ENCODE peak calls at places on chromosomes 16 and 17, in seven cellular contexts. One of them, this sample, is unnamed. For H3K4me1, the result is how much of the 10 kb centered on the place peaks cover.

GRCh38 chr17:46795379-46795952 is 23.0 kb downstream of the WNT3 start:
- DNase-seq in CD8-positive, alpha-beta T cell: no peak
- DNase-seq in heart left ventricle: no peak
- DNase-seq in mucosa of descending colon: no peak
- DNase-seq in lower lobe of right lung: no peak
- DNase-seq in MM.1S: no peak
- DNase-seq in psoas muscle: no peak
- DNase-seq in this sample: no peak

GRCh38 chr17:48647103-48647963 is 21.2 kb upstream of the HOXB9 start:
- DNase-seq in CD8-positive, alpha-beta T cell: no peak
- DNase-seq in heart left ventricle: no peak
- DNase-seq in mucosa of descending colon: peak
- DNase-seq in lower lobe of right lung: no peak
- DNase-seq in MM.1S: peak
- DNase-seq in psoas muscle: no peak
- DNase-seq in this sample: no peak

GRCh38 chr16:77585379-77585778 is 136.9 kb upstream of the NUDT7 start:
- DNase-seq in CD8-positive, alpha-beta T cell: no peak
- DNase-seq in heart left ventricle: no peak
- DNase-seq in mucosa of descending colon: no peak
- DNase-seq in lower lobe of right lung: no peak
- DNase-seq in MM.1S: no peak
- DNase-seq in psoas muscle: no peak
- DNase-seq in this sample: no peak

GRCh38 chr16:57859331-57859730 is 57.0 kb upstream of the KIFC3 start:
- DNase-seq in CD8-positive, alpha-beta T cell: no peak
- DNase-seq in heart left ventricle: no peak
- DNase-seq in mucosa of descending colon: no peak
- DNase-seq in lower lobe of right lung: no peak
- DNase-seq in MM.1S: no peak
- DNase-seq in psoas muscle: no peak
- DNase-seq in this sample: no peak

GRCh38 chr16:51815527-51815926 is 664.5 kb upstream of the SALL1 start:
- DNase-seq in CD8-positive, alpha-beta T cell: no peak
- DNase-seq in heart left ventricle: no peak
- DNase-seq in mucosa of descending colon: no peak
- DNase-seq in lower lobe of right lung: no peak
- DNase-seq in MM.1S: no peak
- DNase-seq in psoas muscle: no peak
- DNase-seq in this sample: no peak

GRCh38 chr16:80058236-80058635 is 457.7 kb upstream of the MAF start:
- DNase-seq in CD8-positive, alpha-beta T cell: no peak
- DNase-seq in heart left ventricle: peak
- DNase-seq in mucosa of descending colon: peak
- DNase-seq in lower lobe of right lung: no peak
- DNase-seq in MM.1S: no peak
- DNase-seq in psoas muscle: peak
- DNase-seq in this sample: no peak

GRCh38 chr16:2160915-2161551 is 5.5 kb downstream of the TRAF7 start:
- DNase-seq in CD8-positive, alpha-beta T cell: no peak
- DNase-seq in heart left ventricle: no peak
- DNase-seq in mucosa of descending colon: no peak
- DNase-seq in lower lobe of right lung: no peak
- DNase-seq in MM.1S: no peak
- DNase-seq in psoas muscle: peak
- DNase-seq in this sample: no peak

GRCh38 chr16:76387994-76388393 is 110.8 kb downstream of the CNTNAP4 start:
- DNase-seq in CD8-positive, alpha-beta T cell: no peak
- DNase-seq in heart left ventricle: no peak
- DNase-seq in mucosa of descending colon: no peak
- DNase-seq in lower lobe of right lung: no peak
- DNase-seq in MM.1S: no peak
- DNase-seq in psoas muscle: no peak
- DNase-seq in this sample: no peak

GRCh38 chr17:29764748-29765147 is 142.0 kb upstream of the CORO6 start:
- DNase-seq in CD8-positive, alpha-beta T cell: no peak
- DNase-seq in heart left ventricle: no peak
- DNase-seq in mucosa of descending colon: no peak
- DNase-seq in lower lobe of right lung: no peak
- DNase-seq in MM.1S: no peak
- DNase-seq in psoas muscle: no peak
- DNase-seq in this sample: no peak

GRCh38 chr16:84198401-84198800 is 7.4 kb downstream of the ADAD2 start:
- DNase-seq in CD8-positive, alpha-beta T cell: no peak
- DNase-seq in heart left ventricle: no peak
- DNase-seq in mucosa of descending colon: no peak
- DNase-seq in lower lobe of right lung: no peak
- DNase-seq in MM.1S: no peak
- DNase-seq in psoas muscle: no peak
- DNase-seq in this sample: no peak

GRCh38 chr17:63279498-63280230 is 166.4 kb downstream of the CYB561 start:
- DNase-seq in CD8-positive, alpha-beta T cell: no peak
- DNase-seq in heart left ventricle: no peak
- DNase-seq in mucosa of descending colon: no peak
- DNase-seq in lower lobe of right lung: no peak
- DNase-seq in MM.1S: no peak
- DNase-seq in psoas muscle: no peak
- DNase-seq in this sample: no peak

GRCh38 chr17:73378974-73379470 is 67.2 kb upstream of the CDC42EP4 start:
- DNase-seq in CD8-positive, alpha-beta T cell: no peak
- DNase-seq in heart left ventricle: no peak
- DNase-seq in mucosa of descending colon: no peak
- DNase-seq in lower lobe of right lung: no peak
- DNase-seq in MM.1S: no peak
- DNase-seq in psoas muscle: no peak
- DNase-seq in this sample: no peak

GRCh38 chr17:54172654-54173316 is 350.1 kb downstream of the KIF2B start:
- DNase-seq in CD8-positive, alpha-beta T cell: no peak
- DNase-seq in heart left ventricle: no peak
- DNase-seq in mucosa of descending colon: no peak
- DNase-seq in lower lobe of right lung: no peak
- DNase-seq in MM.1S: peak
- DNase-seq in psoas muscle: no peak
- DNase-seq in this sample: no peak
- TF ChIP-seq CTCF in CD8-positive, alpha-beta T cell: no peak
- TF ChIP-seq CTCF in heart left ventricle: peak
- TF ChIP-seq CTCF in mucosa of descending colon: no peak
- TF ChIP-seq CTCF in lower lobe of right lung: peak
- TF ChIP-seq CTCF in MM.1S: peak
- TF ChIP-seq CTCF in psoas muscle: peak
- TF ChIP-seq CTCF in this sample: no peak

GRCh38 chr17:42411905-42412679 is 11.0 kb downstream of the CAVIN1 start:
- DNase-seq in CD8-positive, alpha-beta T cell: no peak
- DNase-seq in heart left ventricle: no peak
- DNase-seq in mucosa of descending colon: no peak
- DNase-seq in lower lobe of right lung: no peak
- DNase-seq in MM.1S: no peak
- DNase-seq in psoas muscle: no peak
- DNase-seq in this sample: no peak
- H3K4me1 ChIP-seq in CD8-positive, alpha-beta T cell: under half
- H3K4me1 ChIP-seq in heart left ventricle: half or more
- H3K4me1 ChIP-seq in mucosa of descending colon: under half
- H3K4me1 ChIP-seq in lower lobe of right lung: half or more
- H3K4me1 ChIP-seq in MM.1S: under half
- H3K4me1 ChIP-seq in psoas muscle: half or more
- H3K4me1 ChIP-seq in this sample: under half

DNA sequence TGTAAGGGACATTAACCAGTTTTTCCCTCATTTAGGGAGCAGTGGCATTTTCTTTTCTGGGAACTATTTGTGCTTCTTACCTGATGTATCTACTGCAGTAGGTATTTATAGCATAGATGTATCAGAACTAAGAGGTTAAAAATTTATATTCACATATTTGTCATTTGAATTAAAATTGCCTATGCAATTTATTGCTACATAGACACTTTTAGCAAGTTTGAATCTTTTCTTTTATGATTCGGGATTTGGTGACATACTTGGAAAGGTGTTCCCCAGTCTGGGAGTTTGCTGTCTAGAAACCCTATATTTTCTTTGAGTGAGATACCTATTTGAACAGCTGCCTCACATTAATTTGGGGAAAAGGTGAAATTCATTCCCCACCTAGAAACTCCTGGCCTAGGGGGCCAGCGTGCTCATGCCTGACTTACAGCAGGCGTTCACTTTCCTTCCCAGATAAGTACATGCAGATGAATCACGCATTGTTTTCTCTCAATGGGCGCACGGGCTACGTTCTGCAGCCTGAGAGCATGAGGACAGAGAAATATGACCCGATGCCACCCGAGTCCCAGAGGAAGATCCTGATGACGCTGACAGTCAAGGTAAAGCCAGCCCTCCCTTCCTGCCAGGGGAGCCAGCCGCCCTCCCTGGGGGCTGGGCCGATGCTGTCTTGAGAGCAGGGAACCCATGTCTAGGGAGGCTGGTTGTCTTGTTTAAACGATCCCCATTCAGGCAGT is 73.8 kb downstream of the SDR42E1 start:
- DNase-seq in CD8-positive, alpha-beta T cell: no peak
- DNase-seq in heart left ventricle: no peak
- DNase-seq in mucosa of descending colon: no peak
- DNase-seq in lower lobe of right lung: no peak
- DNase-seq in MM.1S: no peak
- DNase-seq in psoas muscle: no peak
- DNase-seq in this sample: no peak
- H3K4me3 ChIP-seq in CD8-positive, alpha-beta T cell: no peak
- H3K4me3 ChIP-seq in heart left ventricle: no peak
- H3K4me3 ChIP-seq in mucosa of descending colon: no peak
- H3K4me3 ChIP-seq in lower lobe of right lung: no peak
- H3K4me3 ChIP-seq in MM.1S: no peak
- H3K4me3 ChIP-seq in psoas muscle: no peak
- H3K4me3 ChIP-seq in this sample: no peak

DNA sequence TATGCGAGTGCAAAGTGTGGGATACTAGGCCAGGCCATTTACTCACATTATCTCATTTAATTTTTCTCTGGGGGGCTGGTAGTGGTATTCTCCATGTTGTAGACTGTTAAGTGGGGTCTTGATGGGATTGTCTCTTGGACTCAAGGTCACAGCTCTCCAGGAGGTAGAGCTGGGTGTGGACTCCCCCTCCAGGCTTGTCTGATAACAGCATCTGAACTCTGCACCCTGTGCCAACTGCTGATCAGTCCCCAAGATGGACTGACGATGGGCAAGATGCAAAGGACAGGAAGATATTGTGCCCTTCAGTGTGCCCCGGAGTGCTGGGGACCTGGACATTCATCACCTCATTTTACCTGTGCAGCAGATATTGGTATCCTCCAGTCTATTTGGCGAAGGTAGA is 147.8 kb downstream of the MSI2 start:
- DNase-seq in CD8-positive, alpha-beta T cell: no peak
- DNase-seq in heart left ventricle: no peak
- DNase-seq in mucosa of descending colon: no peak
- DNase-seq in lower lobe of right lung: no peak
- DNase-seq in MM.1S: no peak
- DNase-seq in psoas muscle: no peak
- DNase-seq in this sample: no peak
- TF ChIP-seq CTCF in CD8-positive, alpha-beta T cell: no peak
- TF ChIP-seq CTCF in heart left ventricle: no peak
- TF ChIP-seq CTCF in mucosa of descending colon: no peak
- TF ChIP-seq CTCF in lower lobe of right lung: no peak
- TF ChIP-seq CTCF in MM.1S: peak
- TF ChIP-seq CTCF in psoas muscle: no peak
- TF ChIP-seq CTCF in this sample: peak

GRCh38 chr16:89304941-89305705 is 87.6 kb downstream of the ZNF778 start:
- DNase-seq in CD8-positive, alpha-beta T cell: no peak
- DNase-seq in heart left ventricle: no peak
- DNase-seq in mucosa of descending colon: peak
- DNase-seq in lower lobe of right lung: no peak
- DNase-seq in MM.1S: no peak
- DNase-seq in psoas muscle: no peak
- DNase-seq in this sample: no peak
- H3K4me1 ChIP-seq in CD8-positive, alpha-beta T cell: under half
- H3K4me1 ChIP-seq in heart left ventricle: under half
- H3K4me1 ChIP-seq in mucosa of descending colon: under half
- H3K4me1 ChIP-seq in lower lobe of right lung: under half
- H3K4me1 ChIP-seq in MM.1S: under half
- H3K4me1 ChIP-seq in psoas muscle: under half
- H3K4me1 ChIP-seq in this sample: under half

DNA sequence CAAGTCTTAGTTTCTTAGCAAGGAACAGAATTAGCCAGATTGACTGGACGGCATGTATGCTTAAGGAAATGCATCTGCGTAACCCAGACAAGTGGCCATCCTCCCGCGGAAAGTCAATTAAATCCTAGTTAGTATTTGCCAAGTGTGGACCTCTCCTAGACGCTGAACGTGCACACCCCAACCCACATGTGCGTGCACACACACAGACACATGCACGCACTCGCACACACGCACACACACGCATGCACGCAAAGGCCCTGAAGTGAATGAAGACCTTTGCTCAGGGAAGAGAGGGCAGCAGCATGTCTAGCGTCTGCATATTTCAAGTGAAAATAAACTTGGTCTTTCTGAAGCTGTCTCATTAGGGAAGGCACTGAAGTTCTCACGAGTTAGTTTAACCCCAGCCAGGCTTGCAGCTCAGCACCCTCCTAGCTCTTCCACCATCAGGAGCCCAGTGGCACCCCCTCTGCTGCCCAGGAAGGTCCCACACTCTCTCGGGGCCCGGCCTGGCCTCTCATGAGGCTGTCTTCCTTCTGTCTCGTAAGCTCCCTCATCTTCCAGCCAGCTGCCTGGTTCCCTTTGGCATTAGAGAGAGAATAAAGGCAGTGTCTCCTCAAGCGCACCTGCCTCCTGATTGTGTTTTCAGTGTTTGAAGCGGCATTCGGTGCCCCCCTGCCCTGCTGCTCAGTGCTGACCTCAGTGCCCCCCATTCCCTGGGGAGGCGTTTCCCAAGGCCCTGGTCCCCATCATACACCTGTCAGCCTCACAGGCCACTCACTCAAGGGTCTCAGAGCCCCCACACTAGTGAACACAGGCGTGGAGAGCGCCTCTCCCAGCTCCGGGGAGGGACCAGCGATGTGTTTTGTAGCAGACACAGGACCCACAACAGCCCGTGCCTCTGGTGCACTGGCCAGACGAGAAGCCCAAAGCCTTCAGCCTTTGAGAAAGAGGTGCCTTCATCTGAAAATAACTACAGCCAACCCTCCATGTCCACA is 52.2 kb upstream of the CHMP6 start:
- DNase-seq in CD8-positive, alpha-beta T cell: no peak
- DNase-seq in heart left ventricle: no peak
- DNase-seq in mucosa of descending colon: no peak
- DNase-seq in lower lobe of right lung: no peak
- DNase-seq in MM.1S: no peak
- DNase-seq in psoas muscle: peak
- DNase-seq in this sample: no peak
- H3K4me3 ChIP-seq in CD8-positive, alpha-beta T cell: no peak
- H3K4me3 ChIP-seq in heart left ventricle: no peak
- H3K4me3 ChIP-seq in mucosa of descending colon: no peak
- H3K4me3 ChIP-seq in lower lobe of right lung: no peak
- H3K4me3 ChIP-seq in MM.1S: no peak
- H3K4me3 ChIP-seq in psoas muscle: no peak
- H3K4me3 ChIP-seq in this sample: no peak

GRCh38 chr16:69814078-69814477 is 51.9 kb downstream of the WWP2 start:
- DNase-seq in CD8-positive, alpha-beta T cell: no peak
- DNase-seq in heart left ventricle: no peak
- DNase-seq in mucosa of descending colon: no peak
- DNase-seq in lower lobe of right lung: no peak
- DNase-seq in MM.1S: no peak
- DNase-seq in psoas muscle: no peak
- DNase-seq in this sample: no peak
- TF ChIP-seq CTCF in CD8-positive, alpha-beta T cell: no peak
- TF ChIP-seq CTCF in heart left ventricle: no peak
- TF ChIP-seq CTCF in mucosa of descending colon: no peak
- TF ChIP-seq CTCF in lower lobe of right lung: no peak
- TF ChIP-seq CTCF in MM.1S: no peak
- TF ChIP-seq CTCF in psoas muscle: no peak
- TF ChIP-seq CTCF in this sample: no peak

GRCh38 chr17:8152112-8152775 is at the start of gene PER1:
- DNase-seq in CD8-positive, alpha-beta T cell: peak
- DNase-seq in heart left ventricle: peak
- DNase-seq in mucosa of descending colon: peak
- DNase-seq in lower lobe of right lung: peak
- DNase-seq in MM.1S: peak
- DNase-seq in psoas muscle: peak
- DNase-seq in this sample: peak
- H3K4me1 ChIP-seq in CD8-positive, alpha-beta T cell: half or more
- H3K4me1 ChIP-seq in heart left ventricle: under half
- H3K4me1 ChIP-seq in mucosa of descending colon: under half
- H3K4me1 ChIP-seq in lower lobe of right lung: half or more
- H3K4me1 ChIP-seq in MM.1S: under half
- H3K4me1 ChIP-seq in psoas muscle: under half
- H3K4me1 ChIP-seq in this sample: under half

This sample was measured in Peyer's patch.